ENCODE peak calls at places on chromosomes 4 and X, in six cellular contexts. Y, Z, O, L, F and W are unnamed samples.

GRCh38 chrX:116009871-116010710 is 160.5 kb upstream of the AGTR2 start:
- DNase-seq in Y (no peak), Z (no peak), O (no peak), L (peak), F (no peak), W (no peak)

GRCh38 chrX:41733939-41734338 is 10.0 kb downstream of the GPR82 start:
- DNase-seq in Y (no peak), Z (no peak), O (no peak), L (no peak), F (no peak), W (no peak)

GRCh38 chr4:101356928-101357327 is 9.6 kb upstream of the PPP3CA start:
- DNase-seq in Y (peak), Z (no peak), O (peak), L (no peak), F (no peak), W (no peak)

GRCh38 chr4:148749403-148749802 is 307.2 kb upstream of the NR3C2 start:
- DNase-seq in Y (no peak), Z (no peak), O (no peak), L (no peak), F (no peak), W (no peak)

GRCh38 chr4:66465111-66465510 is 794.8 kb upstream of the EPHA5 start:
- DNase-seq in Y (peak), Z (no peak), O (no peak), L (no peak), F (no peak), W (no peak)

GRCh38 chr4:122728781-122729330 is 3.6 kb upstream of the BBS12 start:
- DNase-seq in Y (no peak), Z (no peak), O (no peak), L (no peak), F (no peak), W (no peak)

GRCh38 chr4:7423801-7424552 is 10.8 kb downstream of the PSAPL1 start:
- DNase-seq in Y (no peak), Z (peak), O (no peak), L (no peak), F (no peak), W (peak)

GRCh38 chr4:29423836-29424721 is 1296.1 kb upstream of the PCDH7 start:
- DNase-seq in Y (peak), Z (no peak), O (peak), L (no peak), F (no peak), W (no peak)

GRCh38 chr4:3671571-3672464 is 94.4 kb upstream of the ADRA2C start:
- DNase-seq in Y (peak), Z (peak), O (peak), L (no peak), F (no peak), W (no peak)

GRCh38 chr4:84899616-84900015 is 66.9 kb downstream of the WDFY3 start:
- DNase-seq in Y (no peak), Z (no peak), O (no peak), L (no peak), F (no peak), W (no peak)

GRCh38 chrX:39263946-39264483 is 462.8 kb downstream of the MID1IP1 start:
- DNase-seq in Y (no peak), Z (no peak), O (no peak), L (no peak), F (no peak), W (no peak)

GRCh38 chr4:15592799-15593198 is 62.4 kb downstream of the FBXL5 start:
- DNase-seq in Y (no peak), Z (no peak), O (no peak), L (no peak), F (no peak), W (no peak)

GRCh38 chr4:1382776-1383727 is 23.2 kb downstream of the NKX1-1 start:
- DNase-seq in Y (no peak), Z (peak), O (no peak), L (no peak), F (no peak), W (no peak)

GRCh38 chrX:27600686-27601085 is 10.5 kb downstream of the DCAF8L2 start:
- DNase-seq in Y (no peak), Z (no peak), O (no peak), L (no peak), F (no peak), W (no peak)

GRCh38 chrX:10112510-10112909 is 44.3 kb upstream of the CLCN4 start:
- DNase-seq in Y (no peak), Z (no peak), O (no peak), L (no peak), F (no peak), W (no peak)

GRCh38 chrX:9659571-9660195 is 106.0 kb downstream of the GPR143 start:
- DNase-seq in Y (no peak), Z (no peak), O (no peak), L (no peak), F (no peak), W (no peak)

GRCh38 chr4:77310931-77311330 is 153.9 kb downstream of the CCNG2 start:
- DNase-seq in Y (no peak), Z (no peak), O (no peak), L (no peak), F (no peak), W (no peak)

GRCh38 chr4:2462218-2462991 is 6.5 kb upstream of the RNF4 start:
- DNase-seq in Y (peak), Z (peak), O (peak), L (peak), F (no peak), W (peak)

GRCh38 chrX:39721570-39722279 is 376.0 kb downstream of the BCOR start:
- DNase-seq in Y (peak), Z (no peak), O (no peak), L (no peak), F (no peak), W (no peak)

GRCh38 chr4:5051210-5051691 is at the start of gene STK32B:
- DNase-seq in Y (peak), Z (peak), O (peak), L (peak), F (peak), W (peak)

GRCh38 chr4:54998991-54999390 is 126.4 kb downstream of the KDR start:
- DNase-seq in Y (peak), Z (no peak), O (no peak), L (no peak), F (no peak), W (no peak)

GRCh38 chr4:120218981-120219380 is 152.3 kb upstream of the MAD2L1 start:
- DNase-seq in Y (no peak), Z (no peak), O (no peak), L (no peak), F (no peak), W (no peak)

GRCh38 chrX:44082829-44083228 is 109.6 kb upstream of the NDP start:
- DNase-seq in Y (no peak), Z (no peak), O (no peak), L (no peak), F (no peak), W (no peak)

GRCh38 chr4:67658302-67658701 is 42.7 kb downstream of the UBA6 start:
- DNase-seq in Y (no peak), Z (no peak), O (no peak), L (no peak), F (no peak), W (no peak)

GRCh38 chr4:88672987-88673386 is 24.6 kb downstream of the NAP1L5 start:
- DNase-seq in Y (peak), Z (no peak), O (no peak), L (peak), F (peak), W (no peak)

GRCh38 chr4:128958194-128958593 is 135.1 kb downstream of the SCLT1 start:
- DNase-seq in Y (peak), Z (no peak), O (no peak), L (no peak), F (no peak), W (no peak)

GRCh38 chr4:174524242-174524641 is 2.0 kb upstream of the HPGD start:
- DNase-seq in Y (no peak), Z (no peak), O (no peak), L (no peak), F (no peak), W (no peak)

GRCh38 chr4:2638730-2639129 is 102.3 kb downstream of the FAM193A start:
- DNase-seq in Y (no peak), Z (peak), O (no peak), L (no peak), F (no peak), W (no peak)

GRCh38 chrX:49853661-49854060 is 24.6 kb downstream of the PAGE4 start:
- DNase-seq in Y (no peak), Z (no peak), O (no peak), L (no peak), F (no peak), W (no peak)

GRCh38 chrX:16601885-16602284 is 48.1 kb upstream of the S100G start:
- DNase-seq in Y (no peak), Z (no peak), O (no peak), L (no peak), F (no peak), W (no peak)

GRCh38 chr4:161799687-161800086 is 364.1 kb downstream of the FSTL5 start:
- DNase-seq in Y (peak), Z (no peak), O (peak), L (no peak), F (no peak), W (no peak)

GRCh38 chr4:142406917-142407501 is 439.1 kb downstream of the INPP4B start:
- DNase-seq in Y (no peak), Z (no peak), O (no peak), L (no peak), F (no peak), W (no peak)

GRCh38 chr4:120855307-120856001 is 67.1 kb downstream of the PRDM5 start:
- DNase-seq in Y (no peak), Z (no peak), O (no peak), L (no peak), F (no peak), W (no peak)

GRCh38 chrX:23079347-23079746 is 79.6 kb downstream of the DDX53 start:
- DNase-seq in Y (no peak), Z (no peak), O (no peak), L (no peak), F (no peak), W (no peak)
- TF ChIP-seq POLR2A in Y (no peak), Z (no peak), O (no peak), L (no peak), F (no peak), W (no peak)

GRCh38 chrX:25018682-25019081 is 2.9 kb upstream of the ARX start:
- DNase-seq in Y (no peak), Z (no peak), O (no peak), L (no peak), F (no peak), W (no peak)

GRCh38 chrX:25019707-25020390 is 4.1 kb upstream of the ARX start:
- DNase-seq in Y (no peak), Z (no peak), O (no peak), L (no peak), F (no peak), W (no peak)

GRCh38 chrX:25020391-25021131 is 4.8 kb upstream of the ARX start:
- DNase-seq in Y (no peak), Z (no peak), O (peak), L (no peak), F (no peak), W (no peak)

GRCh38 chrX:25022499-25023325 is 6.9 kb upstream of the ARX start:
- DNase-seq in Y (no peak), Z (no peak), O (no peak), L (no peak), F (no peak), W (no peak)

GRCh38 chrX:25021132-25021498 is 5.3 kb upstream of the ARX start:
- DNase-seq in Y (no peak), Z (no peak), O (peak), L (no peak), F (no peak), W (no peak)
- H3K4me3 ChIP-seq in Y (no peak), Z (no peak), O (peak), L (no peak), F (peak), W (no peak)

GRCh38 chrX:71096702-71097032 is 1.0 kb downstream of the FOXO4 start:
- DNase-seq in Y (no peak), Z (no peak), O (no peak), L (no peak), F (no peak), W (no peak)

GRCh38 chrX:71095971-71096701 is 485 bp downstream of the FOXO4 start:
- DNase-seq in Y (peak), Z (no peak), O (peak), L (no peak), F (no peak), W (no peak)

GRCh38 chrX:71098302-71098701 is 2.7 kb downstream of the FOXO4 start:
- DNase-seq in Y (peak), Z (peak), O (peak), L (peak), F (no peak), W (peak)

GRCh38 chrX:71095033-71095432 is 618 bp upstream of the FOXO4 start:
- DNase-seq in Y (no peak), Z (no peak), O (no peak), L (no peak), F (no peak), W (no peak)

DNA sequence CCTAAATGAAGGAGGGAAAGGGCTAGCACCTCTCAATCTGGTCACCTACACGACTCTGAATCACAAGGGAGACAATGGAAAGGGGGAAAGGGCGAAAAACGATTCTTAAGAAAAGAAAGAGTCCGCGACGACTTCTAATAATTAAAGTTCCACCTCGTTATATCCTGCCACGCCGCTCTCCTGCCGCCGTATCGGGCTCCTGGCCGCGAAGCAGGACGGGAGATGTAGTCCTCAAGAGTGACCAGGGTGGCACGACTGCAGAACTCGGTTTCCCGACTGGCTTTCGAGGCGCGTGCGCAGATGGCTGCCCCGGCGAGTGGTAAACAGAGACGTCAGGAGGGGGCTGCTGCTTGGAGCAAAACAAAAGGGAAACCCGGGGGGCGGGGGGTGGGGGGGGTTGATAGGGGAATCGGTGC is at the start of gene FOXO4:
- DNase-seq in Y (peak), Z (peak), O (peak), L (peak), F (peak), W (peak)
- TF ChIP-seq POLR2A in Y (no peak), Z (no peak), O (peak), L (no peak), F (no peak), W (peak)

GRCh38 chr4:76211769-76212168 is 1.9 kb downstream of the SCARB2 start:
- DNase-seq in Y (no peak), Z (no peak), O (no peak), L (no peak), F (no peak), W (no peak)
- H3K4me3 ChIP-seq in Y (peak), Z (peak), O (no peak), L (no peak), F (no peak), W (no peak)

GRCh38 chrX:102599950-102600579 is 750 bp downstream of the ARMCX5 start:
- DNase-seq in Y (peak), Z (no peak), O (no peak), L (no peak), F (no peak), W (no peak)

GRCh38 chrX:102604327-102604726 is 5.0 kb downstream of the ARMCX5 start:
- DNase-seq in Y (no peak), Z (no peak), O (no peak), L (no peak), F (no peak), W (no peak)

GRCh38 chrX:102599084-102599949 is at the start of gene ARMCX5:
- DNase-seq in Y (peak), Z (peak), O (peak), L (peak), F (peak), W (peak)
- TF ChIP-seq POLR2A in Y (peak), Z (peak), O (peak), L (no peak), F (peak), W (peak)

GRCh38 chr4:10104991-10105276 is 11.7 kb downstream of the WDR1 start:
- DNase-seq in Y (no peak), Z (no peak), O (no peak), L (no peak), F (no peak), W (no peak)

GRCh38 chr4:10107111-10108091 is 9.2 kb downstream of the WDR1 start:
- DNase-seq in Y (peak), Z (peak), O (no peak), L (no peak), F (no peak), W (no peak)

GRCh38 chr4:10106421-10107039 is 10.1 kb downstream of the WDR1 start:
- DNase-seq in Y (peak), Z (peak), O (peak), L (peak), F (no peak), W (peak)

GRCh38 chr4:10105421-10105820 is 11.2 kb downstream of the WDR1 start:
- DNase-seq in Y (no peak), Z (no peak), O (no peak), L (no peak), F (no peak), W (no peak)

DNA sequence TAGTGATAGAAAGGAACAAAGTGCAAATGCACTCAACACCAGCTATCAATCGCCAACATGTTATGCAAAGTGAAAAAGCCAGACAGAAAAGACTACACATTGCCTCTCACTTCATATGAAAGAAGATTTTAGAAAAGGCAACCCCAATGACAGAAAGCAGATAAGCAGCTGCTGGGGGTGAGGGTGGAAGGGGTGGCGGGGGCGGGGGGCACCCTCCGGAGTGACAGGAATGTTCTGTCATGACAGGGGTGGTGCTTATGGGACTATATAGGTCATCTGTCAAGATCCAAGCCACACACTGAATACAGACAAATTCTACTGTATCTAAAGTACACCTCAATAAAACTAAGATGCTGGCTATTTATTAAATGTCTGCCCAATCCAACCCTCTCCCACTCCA is 10.7 kb downstream of the WDR1 start:
- DNase-seq in Y (no peak), Z (no peak), O (no peak), L (no peak), F (no peak), W (no peak)
- H3K4me3 ChIP-seq in Y (peak), Z (peak), O (peak), L (no peak), F (no peak), W (peak)